ENCODE peak calls at places on chromosomes 4 and X, in four cellular contexts. M, F, C and W are unnamed samples.

GRCh38 chr4:52751349-52751911 is at the start of gene ERVMER34-1:
- DNase-seq in M (no peak), F (peak; percentile 72), C (peak; percentile 28), W (no peak)

GRCh38 chr4:5361968-5362367 is 310.7 kb downstream of the STK32B start:
- DNase-seq in M (no peak), F (peak; percentile 60), C (peak; percentile 42), W (no peak)

GRCh38 chrX:34893741-34894140 is 48.9 kb upstream of the FAM47B start:
- DNase-seq in M (no peak), F (no peak), C (no peak), W (no peak)

GRCh38 chrX:53930513-53931380 is 113.5 kb downstream of the PHF8 start:
- DNase-seq in M (no peak), F (no peak), C (peak; percentile 36), W (no peak)

GRCh38 chrX:45164021-45164621 is 36.6 kb downstream of the DIPK2B start:
- DNase-seq in M (no peak), F (no peak), C (no peak), W (no peak)

GRCh38 chr4:14348506-14348905 is 653.8 kb upstream of the CPEB2 start:
- DNase-seq in M (no peak), F (no peak), C (peak; percentile 20), W (no peak)

GRCh38 chrX:24117288-24117687 is 32.2 kb upstream of the ZFX start:
- DNase-seq in M (no peak), F (no peak), C (peak; percentile 71), W (no peak)

GRCh38 chr4:20538922-20539321 is 161.3 kb upstream of the PACRGL start:
- DNase-seq in M (peak; percentile 63), F (no peak), C (no peak), W (peak; percentile 54)

GRCh38 chrX:123167621-123168020 is 16.5 kb upstream of the GRIA3 start:
- DNase-seq in M (no peak), F (no peak), C (no peak), W (no peak)

GRCh38 chr4:69088473-69088872 is 7.8 kb upstream of the UGT2B7 start:
- DNase-seq in M (no peak), F (no peak), C (no peak), W (no peak)

GRCh38 chr4:30754021-30754420 is 33.9 kb downstream of the PCDH7 start:
- DNase-seq in M (no peak), F (no peak), C (peak; percentile 58), W (no peak)

GRCh38 chrX:9379697-9380551 is 84.9 kb upstream of the TBL1X start:
- DNase-seq in M (no peak), F (no peak), C (peak; percentile 46), W (no peak)

GRCh38 chr4:151434183-151434860 is 25.3 kb downstream of the FHIP1A start:
- DNase-seq in M (no peak), F (no peak), C (peak; percentile 28), W (no peak)

GRCh38 chrX:21926527-21927278 is 13.8 kb upstream of the SMS start:
- DNase-seq in M (no peak), F (no peak), C (peak; percentile 93), W (no peak)

GRCh38 chrX:34770511-34770910 is 113.4 kb upstream of the TMEM47 start:
- DNase-seq in M (no peak), F (no peak), C (no peak), W (no peak)

GRCh38 chr4:110902500-110902899 is 279.6 kb upstream of the PITX2 start:
- DNase-seq in M (no peak), F (no peak), C (peak; percentile 8), W (no peak)

GRCh38 chr4:111905511-111905910 is 239.7 kb upstream of the FAM241A start:
- DNase-seq in M (no peak), F (no peak), C (no peak), W (no peak)

GRCh38 chr4:162565730-162566129 is 401.9 kb upstream of the FSTL5 start:
- DNase-seq in M (no peak), F (peak; percentile 65), C (no peak), W (no peak)

GRCh38 chr4:8540072-8540471 is 40.1 kb upstream of the GPR78 start:
- DNase-seq in M (no peak), F (no peak), C (no peak), W (no peak)

GRCh38 chr4:30950737-30951136 is 230.6 kb downstream of the PCDH7 start:
- DNase-seq in M (no peak), F (no peak), C (no peak), W (no peak)

GRCh38 chrX:88284844-88285243 is 462.2 kb upstream of the CPXCR1 start:
- DNase-seq in M (no peak), F (no peak), C (no peak), W (no peak)

GRCh38 chr4:57764840-57765239 is 654.7 kb upstream of the IGFBP7 start:
- DNase-seq in M (no peak), F (no peak), C (no peak), W (no peak)

GRCh38 chr4:6245246-6246169 is 24.1 kb upstream of the WFS1 start:
- DNase-seq in M (no peak), F (peak; percentile 64), C (no peak), W (no peak)

GRCh38 chr4:24794916-24795665 is at the start of gene SOD3:
- DNase-seq in M (no peak), F (peak; percentile 82), C (peak; percentile 79), W (no peak)

GRCh38 chr4:183360161-183360919 is 38.1 kb upstream of the CLDN24 start:
- DNase-seq in M (no peak), F (no peak), C (peak; percentile 38), W (no peak)

GRCh38 chr4:98663226-98664006 is 5.0 kb upstream of the TSPAN5 start:
- DNase-seq in M (no peak), F (no peak), C (no peak), W (no peak)

GRCh38 chrX:71994601-71995000 is 84.0 kb downstream of the NHSL2 start:
- DNase-seq in M (no peak), F (no peak), C (no peak), W (no peak)

GRCh38 chr4:40176602-40177001 is 20.2 kb upstream of the RHOH start:
- DNase-seq in M (no peak), F (no peak), C (no peak), W (no peak)

GRCh38 chr4:133402616-133403015 is 253.5 kb downstream of the PCDH10 start:
- DNase-seq in M (no peak), F (no peak), C (peak; percentile 47), W (no peak)

GRCh38 chr4:169659736-169660670 is 39.6 kb downstream of the CLCN3 start:
- DNase-seq in M (peak; percentile 72), F (peak; percentile 79), C (peak; percentile 99), W (peak; percentile 74)

GRCh38 chr4:140059159-140059558 is 94.8 kb downstream of the MAML3 start:
- DNase-seq in M (no peak), F (no peak), C (no peak), W (no peak)